ENCODE peak calls at places on chromosomes 11 and 22, in eight cellular contexts. I, S, X, O, Z, R, H and J are unnamed samples.

GRCh38 chr11:95501761-95502266 is 270.8 kb upstream of the SESN3 start:
- DNase-seq in Z (no peak), O (no peak), I (no peak), R (no peak), S (no peak), H (no peak), X (no peak), J (no peak)

GRCh38 chr11:87366766-87367405 is 329.2 kb downstream of the TMEM135 start:
- DNase-seq in O (no peak), H (no peak), S (no peak), I (no peak), R (no peak), X (no peak), Z (no peak), J (no peak)

GRCh38 chr11:69641681-69642548 is 959 bp downstream of the CCND1 start:
- DNase-seq in H (peak), O (no peak), I (no peak), X (peak), Z (no peak), R (no peak), S (no peak), J (no peak)

GRCh38 chr11:64545605-64546004 is 45.4 kb upstream of the SLC22A12 start:
- DNase-seq in I (peak), S (no peak), H (peak), R (no peak), O (peak), Z (no peak), X (no peak), J (no peak)

GRCh38 chr11:96293583-96293982 is 49.4 kb downstream of the MAML2 start:
- DNase-seq in X (no peak), Z (no peak), R (no peak), H (peak), O (no peak), I (no peak), S (no peak), J (no peak)

GRCh38 chr11:91248199-91248807 is 976.3 kb upstream of the FAT3 start:
- DNase-seq in S (peak), I (no peak), H (peak), O (peak), X (no peak), Z (no peak), R (peak), J (no peak)

GRCh38 chr11:96324912-96325311 is 18.1 kb downstream of the MAML2 start:
- DNase-seq in O (peak), S (no peak), R (no peak), I (peak), X (no peak), H (peak), Z (no peak), J (no peak)

GRCh38 chr11:45085657-45086501 is 60.6 kb upstream of the PRDM11 start:
- DNase-seq in S (no peak), X (no peak), R (no peak), Z (no peak), I (no peak), O (no peak), H (no peak), J (no peak)

GRCh38 chr22:46110215-46110614 is 40.1 kb upstream of the PPARA start:
- DNase-seq in X (no peak), Z (no peak), S (no peak), H (peak), R (no peak), O (peak), I (no peak), J (no peak)

GRCh38 chr11:96303067-96303466 is 39.9 kb downstream of the MAML2 start:
- DNase-seq in H (peak), I (peak), X (no peak), R (no peak), Z (no peak), S (no peak), O (peak), J (no peak)

GRCh38 chr11:113895367-113896155 is 9.0 kb upstream of the HTR3B start:
- DNase-seq in H (no peak), S (no peak), I (no peak), R (no peak), X (no peak), O (no peak), Z (no peak), J (no peak)
- TF ChIP-seq CTCF in H (no peak), S (no peak), I (no peak), R (no peak), X (no peak), O (no peak), Z (no peak), J (no peak)

GRCh38 chr11:126917531-126918204 is 82.9 kb downstream of the KIRREL3 start:
- DNase-seq in O (peak), X (no peak), H (peak), I (peak), R (no peak), Z (no peak), S (no peak), J (no peak)

GRCh38 chr11:126919147-126919823 is 81.3 kb downstream of the KIRREL3 start:
- DNase-seq in I (no peak), X (no peak), R (no peak), S (no peak), Z (no peak), H (no peak), O (no peak), J (no peak)

GRCh38 chr11:126924381-126924780 is 76.2 kb downstream of the KIRREL3 start:
- DNase-seq in R (no peak), I (no peak), O (no peak), H (no peak), S (no peak), X (no peak), Z (no peak), J (no peak)

GRCh38 chr11:126918556-126918955 is 82.0 kb downstream of the KIRREL3 start:
- DNase-seq in S (no peak), R (no peak), X (no peak), I (no peak), Z (no peak), H (no peak), O (peak), J (no peak)

DNA sequence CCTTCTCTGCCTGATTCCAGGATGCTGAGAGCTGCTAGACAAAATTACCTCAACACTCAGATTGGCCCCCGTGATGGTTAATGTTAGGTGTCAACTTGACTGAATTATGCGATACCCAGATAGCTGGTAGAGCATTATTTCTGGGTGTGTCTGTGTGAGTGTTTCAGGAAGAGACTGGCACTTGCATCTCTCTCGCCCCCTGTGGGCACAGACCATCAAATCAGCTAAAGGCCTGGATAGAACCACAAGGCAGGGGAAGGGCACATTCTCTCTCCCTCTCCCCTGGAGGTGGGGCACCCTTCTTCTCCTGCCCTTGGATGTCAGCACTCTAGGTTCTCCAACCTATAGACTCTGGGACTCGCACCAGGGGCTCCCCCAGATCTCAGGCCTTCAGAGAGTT is 79.7 kb downstream of the KIRREL3 start:
- DNase-seq in X (no peak), R (no peak), H (no peak), S (no peak), Z (no peak), I (no peak), O (no peak), J (no peak)
- TF ChIP-seq CTCF in X (no peak), R (no peak), H (no peak), S (no peak), Z (no peak), I (no peak), O (no peak), J (no peak)

DNA sequence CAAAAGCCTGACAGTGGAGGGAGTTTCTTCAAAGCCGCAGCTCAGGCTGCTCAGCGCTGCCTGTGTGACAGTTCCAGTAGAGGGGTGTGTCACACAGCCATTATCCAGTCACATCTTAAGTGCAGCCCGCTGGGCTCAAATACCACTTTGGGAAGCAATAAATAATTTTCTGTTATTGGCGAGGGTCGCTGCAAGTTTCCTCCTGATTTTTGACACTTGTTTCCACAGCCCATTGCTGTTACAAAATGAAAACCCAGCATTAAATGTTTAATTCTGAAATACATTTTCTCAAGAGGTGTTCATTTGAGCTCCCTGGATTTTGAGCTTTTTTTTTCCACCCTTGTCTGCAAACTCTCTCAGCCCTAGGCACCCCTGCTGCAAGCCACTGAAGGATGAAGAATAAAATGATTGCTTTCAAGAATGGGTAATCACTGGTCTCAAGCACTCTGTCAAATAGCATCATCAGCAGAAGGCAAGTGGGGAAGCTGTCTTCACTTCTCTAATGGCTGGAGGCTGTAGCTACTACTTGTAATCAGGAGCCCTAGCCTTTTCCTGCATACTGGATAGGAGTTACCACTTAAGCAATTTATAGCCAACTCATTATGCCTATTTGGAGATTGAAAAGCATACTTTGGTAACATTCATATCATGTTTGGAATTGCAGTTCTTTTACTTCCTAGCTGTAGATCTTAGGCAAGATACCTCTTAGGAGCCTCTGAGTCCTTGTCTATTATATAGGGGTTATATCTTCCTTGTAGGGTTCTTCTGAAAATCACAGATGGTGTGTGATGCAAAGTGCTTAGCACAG is 373.7 kb downstream of the METTL15 start:
- DNase-seq in H (no peak), O (no peak), X (no peak), I (no peak), R (no peak), Z (no peak), S (no peak), J (no peak)
- TF ChIP-seq CTCF in H (no peak), O (no peak), X (no peak), I (no peak), R (no peak), Z (no peak), S (no peak), J (no peak)

DNA sequence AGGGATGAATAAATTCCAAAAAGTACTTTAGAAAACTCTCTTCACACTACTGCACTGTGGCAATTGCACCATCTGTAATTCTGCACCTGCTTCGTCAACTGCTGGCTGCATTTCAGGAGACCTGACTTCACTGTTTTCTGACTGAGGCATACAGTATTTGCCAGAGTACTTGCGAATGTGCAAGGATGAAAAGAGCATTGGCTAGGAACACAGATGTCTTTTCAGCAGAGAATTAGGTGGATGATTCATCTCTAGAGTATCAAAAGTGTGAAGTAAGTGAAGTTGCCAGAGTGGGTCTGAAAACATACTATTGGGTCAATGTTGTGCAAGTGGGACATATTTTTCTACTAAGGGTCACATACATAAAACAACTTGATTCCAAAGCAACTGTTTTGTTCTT is 427.5 kb upstream of the CCDC90B start:
- DNase-seq in I (no peak), H (no peak), Z (no peak), S (peak), R (no peak), X (peak), O (peak), J (no peak)
- TF ChIP-seq CTCF in I (no peak), H (no peak), Z (no peak), S (no peak), R (no peak), X (no peak), O (no peak), J (no peak)

DNA sequence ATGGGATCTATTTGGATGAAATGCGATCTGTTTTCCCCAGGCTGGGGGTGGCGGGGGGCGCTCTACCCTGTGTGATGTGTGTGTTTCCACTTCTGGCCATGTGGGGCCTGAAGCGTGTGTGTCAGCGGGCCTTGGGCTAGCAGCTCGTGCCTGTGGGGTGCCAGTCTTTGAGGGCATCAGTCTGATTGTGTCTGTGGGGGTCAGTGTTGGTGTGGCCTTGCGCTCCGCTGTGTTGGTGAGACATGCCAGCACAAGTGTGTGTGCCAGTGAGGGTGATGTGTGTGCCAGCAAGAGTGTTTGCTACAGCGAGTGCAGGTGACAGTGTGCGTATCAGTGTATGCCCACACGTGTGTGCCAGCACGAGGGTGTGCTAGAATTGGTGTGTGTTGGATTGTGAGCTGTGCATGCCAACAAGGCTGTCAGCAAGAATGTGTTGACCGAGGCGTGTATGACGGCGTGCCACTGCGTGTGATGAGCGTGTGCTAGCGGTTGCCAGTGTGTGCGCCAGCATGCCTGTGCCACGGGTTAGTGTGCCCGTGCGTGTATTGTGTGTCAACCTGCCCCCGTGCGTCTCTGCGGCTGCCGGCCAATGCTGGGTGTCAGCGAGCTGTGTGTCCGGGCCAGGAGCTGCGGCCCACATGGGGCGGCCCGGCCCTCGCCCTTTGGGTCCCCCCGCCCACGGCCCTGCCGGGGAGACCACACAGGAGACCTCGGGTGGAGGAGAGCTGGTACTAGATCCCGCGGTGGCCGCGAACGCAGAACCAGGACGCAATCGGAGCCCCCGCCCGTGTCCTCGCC is 519 bp downstream of the ARRB1 start:
- DNase-seq in H (no peak), S (no peak), O (peak), R (no peak), I (no peak), X (peak), Z (no peak), J (no peak)
- TF ChIP-seq CTCF in H (no peak), S (no peak), O (peak), R (peak), I (no peak), X (no peak), Z (no peak), J (peak)

DNA sequence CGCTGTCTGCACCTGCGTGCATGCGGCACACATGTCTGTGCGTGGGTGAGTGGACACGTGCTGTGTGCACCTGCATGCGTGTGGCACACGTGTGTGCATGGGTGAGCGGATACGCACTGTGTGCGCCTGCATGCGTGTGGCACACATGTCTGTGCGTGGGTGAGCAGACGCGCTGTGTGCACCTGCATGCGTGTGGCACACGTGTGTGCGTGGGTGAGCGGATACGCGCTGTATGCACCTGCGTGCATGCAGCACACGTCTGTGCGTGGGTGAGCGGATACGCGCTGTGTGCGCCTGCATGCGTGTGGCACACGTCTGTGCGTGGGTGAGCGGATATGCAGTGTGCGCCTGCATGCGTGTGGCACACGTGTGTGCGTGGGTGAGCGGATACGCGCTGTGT is 27.1 kb upstream of the ACR start:
- DNase-seq in I (no peak), X (peak), H (no peak), Z (no peak), S (no peak), O (no peak), R (no peak), J (no peak)
- TF ChIP-seq CTCF in I (no peak), X (no peak), H (no peak), Z (no peak), S (no peak), O (no peak), R (no peak), J (no peak)

DNA sequence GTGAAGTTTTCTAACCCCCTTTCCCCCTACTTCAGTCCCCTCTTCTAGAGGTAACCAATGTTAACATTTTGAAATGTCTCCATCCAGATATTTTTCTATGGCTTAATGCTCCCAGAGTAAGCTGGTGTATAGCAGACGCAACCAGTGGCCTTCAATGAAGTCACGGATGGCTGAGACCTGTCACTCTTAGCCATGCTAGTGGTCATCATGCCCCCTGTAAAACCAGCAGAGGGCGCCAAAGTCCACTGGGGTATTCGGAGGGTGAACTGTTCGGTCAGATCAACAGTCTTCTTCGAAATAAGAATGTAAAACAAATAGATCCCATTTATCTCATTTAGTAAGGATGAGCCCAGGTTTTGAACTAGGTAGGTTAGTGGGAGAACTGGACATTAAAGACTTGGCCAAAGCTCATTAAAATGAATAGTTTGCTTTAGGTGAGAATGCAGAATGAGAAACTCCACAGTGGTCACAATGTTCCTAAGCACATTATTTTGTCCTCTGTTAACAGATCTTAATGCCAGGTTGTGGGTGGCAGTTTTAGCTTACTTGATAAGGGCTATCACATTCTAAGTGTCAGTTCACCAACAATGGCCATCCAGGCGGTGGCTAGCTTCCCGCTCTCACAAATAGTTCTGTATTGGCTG is 8.6 kb upstream of the MMP8 start:
- DNase-seq in I (peak), S (peak), R (peak), H (peak), O (peak), Z (no peak), X (peak), J (no peak)
- TF ChIP-seq CTCF in I (peak), S (peak), R (peak), H (peak), O (peak), Z (no peak), X (peak), J (peak)

GRCh38 chr11:18203723-18204122 is 31.1 kb downstream of the MRGPRX4 start:
- DNase-seq in I (no peak), X (no peak), Z (no peak), R (peak), S (no peak), O (peak), H (peak), J (no peak)
- TF ChIP-seq CTCF in I (peak), X (no peak), Z (no peak), R (peak), S (no peak), O (peak), H (peak), J (peak)

GRCh38 chr11:133946541-133947297 is 10.0 kb downstream of the IGSF9B start:
- DNase-seq in I (no peak), S (no peak), X (no peak), O (no peak), H (peak), R (no peak), Z (no peak), J (no peak)
- TF ChIP-seq CTCF in I (no peak), S (no peak), X (no peak), O (no peak), H (no peak), R (no peak), Z (no peak), J (no peak)

GRCh38 chr11:47258317-47258902 is 614 bp downstream of the NR1H3 start:
- DNase-seq in I (peak), S (no peak), X (no peak), O (no peak), Z (no peak), H (no peak), R (no peak), J (no peak)

GRCh38 chr11:47256374-47256773 is 1.4 kb upstream of the NR1H3 start:
- DNase-seq in O (no peak), I (no peak), X (no peak), H (no peak), Z (no peak), R (no peak), S (no peak), J (no peak)

GRCh38 chr11:47259178-47259977 is 1.6 kb downstream of the NR1H3 start:
- DNase-seq in S (no peak), O (peak), R (peak), Z (no peak), I (peak), H (peak), X (no peak), J (no peak)

GRCh38 chr11:47257178-47257517 is 648 bp upstream of the NR1H3 start:
- DNase-seq in O (no peak), S (no peak), R (no peak), I (no peak), H (no peak), X (no peak), Z (no peak), J (no peak)

GRCh38 chr11:47257518-47258316 is at the start of gene NR1H3:
- DNase-seq in R (peak), X (peak), I (peak), S (peak), Z (peak), O (peak), H (peak), J (peak)
- TF ChIP-seq CTCF in R (peak), X (peak), I (peak), S (peak), Z (peak), O (peak), H (peak), J (peak)